ENCODE peak calls at places on chromosomes 4 and X, in seven cellular contexts. I is activated T-cell treated with anti-CD3 and anti-CD28 coated beads, Interleukin-2, amount 50 U/mL, for 72 hours; L is NCI-H226; Z is occipital lobe; M is CD4-positive, alpha-beta T cell; C is DMS153; G is tibial nerve. X is an unnamed sample.

GRCh38 chrX:54171527-54171926 is 11.5 kb downstream of the FAM120C start:
- DNase-seq in I (no peak), L (no peak), Z (no peak), M (no peak), C (no peak), G (no peak), X (no peak)

GRCh38 chr4:54092800-54093608 is 7.0 kb upstream of the GSX2 start:
- DNase-seq in I (no peak), L (no peak), Z (no peak), M (no peak), C (no peak), G (no peak), X (no peak)

GRCh38 chr4:80182237-80182866 is 15.0 kb upstream of the PRDM8 start:
- DNase-seq in I (peak; percentile 29), L (no peak), Z (no peak), M (no peak), C (no peak), G (no peak), X (no peak)

GRCh38 chrX:49877397-49878101 is 1.7 kb upstream of the USP27X start:
- DNase-seq in I (no peak), L (no peak), Z (no peak), M (no peak), C (no peak), G (no peak), X (no peak)

GRCh38 chrX:107597264-107597663 is 31.0 kb upstream of the PRPS1 start:
- DNase-seq in I (no peak), L (no peak), Z (no peak), M (no peak), C (no peak), G (no peak), X (no peak)

GRCh38 chr4:13918110-13918509 is 290.6 kb upstream of the BOD1L1 start:
- DNase-seq in I (no peak), L (peak; percentile 73), Z (no peak), M (no peak), C (no peak), G (no peak), X (no peak)

GRCh38 chr4:128385683-128386304 is 98.2 kb upstream of the PGRMC2 start:
- DNase-seq in I (no peak), L (no peak), Z (no peak), M (no peak), C (peak; percentile 77), G (no peak), X (peak; percentile 67)

GRCh38 chr4:170007113-170007512 is 19.1 kb downstream of the MFAP3L start:
- DNase-seq in I (no peak), L (no peak), Z (no peak), M (no peak), C (no peak), G (no peak), X (no peak)

GRCh38 chrX:120428309-120428708 is 40.8 kb downstream of the LAMP2 start:
- DNase-seq in I (no peak), L (no peak), Z (no peak), M (no peak), C (no peak), G (no peak), X (no peak)

GRCh38 chrX:150363561-150364346 is 637 bp downstream of the MAMLD1 start:
- DNase-seq in I (peak; percentile 37), L (peak; percentile 35), Z (peak; percentile 7), M (no peak), C (no peak), G (peak; percentile 13), X (no peak)

GRCh38 chrX:46796574-46797191 is 37.8 kb upstream of the SLC9A7 start:
- DNase-seq in I (peak; percentile 75), L (peak; percentile 46), Z (peak; percentile 49), M (peak; percentile 52), C (peak; percentile 26), G (peak; percentile 62), X (peak; percentile 39)

GRCh38 chr4:147809171-147809570 is 77.3 kb downstream of the ARHGAP10 start:
- DNase-seq in I (no peak), L (no peak), Z (no peak), M (no peak), C (no peak), G (no peak), X (no peak)

GRCh38 chr4:21864686-21865085 is 83.9 kb downstream of the KCNIP4 start:
- DNase-seq in I (no peak), L (no peak), Z (no peak), M (no peak), C (no peak), G (no peak), X (no peak)

GRCh38 chr4:73867783-73868182 is 1.4 kb upstream of the CXCL1 start:
- DNase-seq in I (no peak), L (peak; percentile 23), Z (no peak), M (no peak), C (peak; percentile 58), G (no peak), X (no peak)

GRCh38 chrX:31165241-31166035 is 93.6 kb upstream of the FTHL17 start:
- DNase-seq in I (no peak), L (peak; percentile 79), Z (no peak), M (no peak), C (no peak), G (no peak), X (no peak)

GRCh38 chrX:102599950-102600579 is 750 bp downstream of the ARMCX5 start:
- DNase-seq in I (no peak), L (no peak), Z (no peak), M (no peak), C (no peak), G (no peak), X (no peak)

GRCh38 chr4:52799813-52800212 is 48.6 kb upstream of the ERVMER34-1 start:
- DNase-seq in I (no peak), L (no peak), Z (no peak), M (no peak), C (no peak), G (no peak), X (no peak)

GRCh38 chr4:99104153-99104552 is 15.6 kb upstream of the ADH5 start:
- DNase-seq in I (no peak), L (no peak), Z (no peak), M (no peak), C (no peak), G (no peak), X (no peak)

GRCh38 chr4:86831262-86832090 is 17.7 kb downstream of the SLC10A6 start:
- DNase-seq in I (no peak), L (peak; percentile 77), Z (no peak), M (no peak), C (peak; percentile 78), G (no peak), X (peak; percentile 64)

GRCh38 chr4:168666531-168666930 is 169.7 kb downstream of the PALLD start:
- DNase-seq in I (no peak), L (peak; percentile 66), Z (no peak), M (no peak), C (no peak), G (no peak), X (peak; percentile 75)

GRCh38 chr4:41256131-41256739 is 493 bp upstream of the UCHL1 start:
- DNase-seq in I (no peak), L (peak; percentile 39), Z (peak; percentile 8), M (no peak), C (no peak), G (no peak), X (peak; percentile 33)

GRCh38 chr4:25160714-25161598 is 707 bp upstream of the SEPSECS start:
- DNase-seq in I (no peak), L (no peak), Z (no peak), M (no peak), C (no peak), G (no peak), X (peak; percentile 7)

GRCh38 chr4:27018076-27018475 is 157.4 kb downstream of the STIM2 start:
- DNase-seq in I (no peak), L (no peak), Z (no peak), M (no peak), C (no peak), G (no peak), X (no peak)

GRCh38 chr4:173159791-173160190 is 8.8 kb upstream of the GALNT7 start:
- DNase-seq in I (no peak), L (peak; percentile 2), Z (no peak), M (no peak), C (no peak), G (no peak), X (no peak)

GRCh38 chr4:101961144-101961543 is 170.6 kb downstream of the BANK1 start:
- DNase-seq in I (no peak), L (no peak), Z (no peak), M (no peak), C (no peak), G (no peak), X (no peak)

GRCh38 chr4:52635560-52635959 is 23.5 kb downstream of the USP46 start:
- DNase-seq in I (no peak), L (no peak), Z (no peak), M (no peak), C (no peak), G (no peak), X (no peak)

GRCh38 chr4:80171251-80171650 is 26.1 kb upstream of the PRDM8 start:
- DNase-seq in I (peak; percentile 26), L (peak; percentile 41), Z (no peak), M (no peak), C (no peak), G (no peak), X (no peak)

GRCh38 chrX:39757971-39758370 is 339.8 kb downstream of the BCOR start:
- DNase-seq in I (no peak), L (peak; percentile 51), Z (no peak), M (no peak), C (no peak), G (no peak), X (no peak)

GRCh38 chr4:95549246-95550138 is 719 bp upstream of the UNC5C start:
- DNase-seq in I (peak; percentile 51), L (no peak), Z (peak; percentile 88), M (no peak), C (no peak), G (peak; percentile 18), X (peak; percentile 7)

GRCh38 chrX:47030339-47030738 is 47.9 kb upstream of the RGN start:
- DNase-seq in I (peak; percentile 23), L (peak; percentile 4), Z (no peak), M (no peak), C (peak; percentile 3), G (no peak), X (peak; percentile 33)

GRCh38 chr4:61532324-61532723 is 332.2 kb downstream of the ADGRL3 start:
- DNase-seq in I (no peak), L (no peak), Z (no peak), M (no peak), C (no peak), G (no peak), X (no peak)

GRCh38 chr4:8201341-8201781 is 2.3 kb downstream of the SH3TC1 start:
- DNase-seq in I (peak; percentile 39), L (no peak), Z (no peak), M (peak; percentile 26), C (no peak), G (no peak), X (no peak)

X was measured in HTR-8/SVneo.